ENCODE peak calls at places on chromosome 7, in four cellular contexts. One of them, this sample, is unnamed.

GRCh38 chr7:112481833-112482669 is 1.3 kb downstream of the LSMEM1 start:
- DNase-seq in H9: peak
- DNase-seq in adipocyte: peak
- DNase-seq in neuronal stem cell: no peak
- DNase-seq in this sample: peak

GRCh38 chr7:157502701-157503111 is 165.9 kb downstream of the DNAJB6 start:
- DNase-seq in H9: peak
- DNase-seq in adipocyte: no peak
- DNase-seq in neuronal stem cell: no peak
- DNase-seq in this sample: no peak

GRCh38 chr7:42726066-42726785 is 185.6 kb downstream of the C7orf25 start:
- DNase-seq in H9: no peak
- DNase-seq in adipocyte: no peak
- DNase-seq in neuronal stem cell: no peak
- DNase-seq in this sample: no peak

GRCh38 chr7:40717242-40717641 is 582.4 kb downstream of the SUGCT start:
- DNase-seq in H9: peak
- DNase-seq in adipocyte: no peak
- DNase-seq in neuronal stem cell: peak
- DNase-seq in this sample: peak

GRCh38 chr7:150909192-150909591 is 56.9 kb downstream of the AOC1 start:
- DNase-seq in H9: no peak
- DNase-seq in adipocyte: no peak
- DNase-seq in neuronal stem cell: no peak
- DNase-seq in this sample: no peak

GRCh38 chr7:114934074-114934473 is 12.2 kb downstream of the MDFIC start:
- DNase-seq in H9: no peak
- DNase-seq in adipocyte: no peak
- DNase-seq in neuronal stem cell: no peak
- DNase-seq in this sample: no peak

GRCh38 chr7:45088821-45089313 is at the start of gene NACAD:
- DNase-seq in H9: no peak
- DNase-seq in adipocyte: peak
- DNase-seq in neuronal stem cell: no peak
- DNase-seq in this sample: peak

GRCh38 chr7:28419717-28420116 is 7.4 kb downstream of the CREB5 start:
- DNase-seq in H9: no peak
- DNase-seq in adipocyte: peak
- DNase-seq in neuronal stem cell: no peak
- DNase-seq in this sample: no peak

GRCh38 chr7:44150466-44150832 is 9.3 kb upstream of the MYL7 start:
- DNase-seq in H9: no peak
- DNase-seq in adipocyte: peak
- DNase-seq in neuronal stem cell: no peak
- DNase-seq in this sample: no peak

GRCh38 chr7:110502893-110503465 is 587.9 kb upstream of the LRRN3 start:
- DNase-seq in H9: no peak
- DNase-seq in adipocyte: peak
- DNase-seq in neuronal stem cell: no peak
- DNase-seq in this sample: no peak

GRCh38 chr7:130358471-130358870 is 13.9 kb downstream of the CPA5 start:
- DNase-seq in H9: no peak
- DNase-seq in adipocyte: no peak
- DNase-seq in neuronal stem cell: no peak
- DNase-seq in this sample: no peak

GRCh38 chr7:50761722-50762121 is 21.0 kb downstream of the GRB10 start:
- DNase-seq in H9: no peak
- DNase-seq in adipocyte: no peak
- DNase-seq in neuronal stem cell: no peak
- DNase-seq in this sample: no peak

GRCh38 chr7:130900471-130901076 is 166.6 kb upstream of the KLF14 start:
- DNase-seq in H9: no peak
- DNase-seq in adipocyte: no peak
- DNase-seq in neuronal stem cell: no peak
- DNase-seq in this sample: no peak

GRCh38 chr7:132193898-132194297 is 382.4 kb downstream of the PLXNA4 start:
- DNase-seq in H9: no peak
- DNase-seq in adipocyte: no peak
- DNase-seq in neuronal stem cell: no peak
- DNase-seq in this sample: no peak

GRCh38 chr7:48084727-48085432 is 4.2 kb upstream of the UPP1 start:
- DNase-seq in H9: no peak
- DNase-seq in adipocyte: peak
- DNase-seq in neuronal stem cell: no peak
- DNase-seq in this sample: peak

GRCh38 chr7:100433592-100434296 is 2.6 kb downstream of the PPP1R35 start:
- DNase-seq in H9: no peak
- DNase-seq in adipocyte: no peak
- DNase-seq in neuronal stem cell: no peak
- DNase-seq in this sample: no peak

GRCh38 chr7:30068117-30068516 is 39.9 kb downstream of the PLEKHA8 start:
- DNase-seq in H9: no peak
- DNase-seq in adipocyte: peak
- DNase-seq in neuronal stem cell: no peak
- DNase-seq in this sample: peak

GRCh38 chr7:132075573-132075972 is 500.7 kb downstream of the PLXNA4 start:
- DNase-seq in H9: peak
- DNase-seq in adipocyte: no peak
- DNase-seq in neuronal stem cell: no peak
- DNase-seq in this sample: no peak

GRCh38 chr7:46360811-46361210 is 439.7 kb upstream of the IGFBP3 start:
- DNase-seq in H9: no peak
- DNase-seq in adipocyte: no peak
- DNase-seq in neuronal stem cell: no peak
- DNase-seq in this sample: no peak

GRCh38 chr7:78953726-78954363 is 499.6 kb downstream of the MAGI2 start:
- DNase-seq in H9: no peak
- DNase-seq in adipocyte: peak
- DNase-seq in neuronal stem cell: no peak
- DNase-seq in this sample: no peak

GRCh38 chr7:80082214-80082613 is 52.4 kb upstream of the GNAI1 start:
- DNase-seq in H9: no peak
- DNase-seq in adipocyte: no peak
- DNase-seq in neuronal stem cell: no peak
- DNase-seq in this sample: no peak

GRCh38 chr7:33651998-33652397 is 253.3 kb upstream of the BMPER start:
- DNase-seq in H9: no peak
- DNase-seq in adipocyte: no peak
- DNase-seq in neuronal stem cell: no peak
- DNase-seq in this sample: peak

GRCh38 chr7:135721198-135721820 is 6.7 kb downstream of the SLC13A4 start:
- DNase-seq in H9: no peak
- DNase-seq in adipocyte: no peak
- DNase-seq in neuronal stem cell: no peak
- DNase-seq in this sample: no peak

GRCh38 chr7:12889391-12889790 is 202.0 kb downstream of the ARL4A start:
- DNase-seq in H9: no peak
- DNase-seq in adipocyte: peak
- DNase-seq in neuronal stem cell: no peak
- DNase-seq in this sample: no peak

GRCh38 chr7:75951506-75951905 is 36.6 kb downstream of the POR start:
- DNase-seq in H9: no peak
- DNase-seq in adipocyte: peak
- DNase-seq in neuronal stem cell: no peak
- DNase-seq in this sample: no peak

GRCh38 chr7:75889826-75890225 is 11.0 kb downstream of the RHBDD2 start:
- DNase-seq in H9: no peak
- DNase-seq in adipocyte: no peak
- DNase-seq in neuronal stem cell: no peak
- DNase-seq in this sample: no peak

GRCh38 chr7:66167773-66168367 is 37.3 kb upstream of the TPST1 start:
- DNase-seq in H9: no peak
- DNase-seq in adipocyte: peak
- DNase-seq in neuronal stem cell: no peak
- DNase-seq in this sample: no peak

GRCh38 chr7:56105508-56105907 is 768 bp downstream of the CHCHD2 start:
- DNase-seq in H9: no peak
- DNase-seq in adipocyte: peak
- DNase-seq in neuronal stem cell: no peak
- DNase-seq in this sample: peak

GRCh38 chr7:50791921-50792341 is 9.2 kb upstream of the GRB10 start:
- DNase-seq in H9: no peak
- DNase-seq in adipocyte: peak
- DNase-seq in neuronal stem cell: no peak
- DNase-seq in this sample: peak

GRCh38 chr7:74332373-74333176 is 43.4 kb downstream of the CLIP2 start:
- DNase-seq in H9: no peak
- DNase-seq in adipocyte: no peak
- DNase-seq in neuronal stem cell: no peak
- DNase-seq in this sample: no peak

GRCh38 chr7:24828871-24829661 is 71.8 kb upstream of the GSDME start:
- DNase-seq in H9: no peak
- DNase-seq in adipocyte: peak
- DNase-seq in neuronal stem cell: no peak
- DNase-seq in this sample: peak

GRCh38 chr7:35909870-35910357 is 109.1 kb downstream of the SEPTIN7 start:
- DNase-seq in H9: no peak
- DNase-seq in adipocyte: no peak
- DNase-seq in neuronal stem cell: no peak
- DNase-seq in this sample: no peak

GRCh38 chr7:96591159-96591899 is 118.3 kb downstream of the SEM1 start:
- DNase-seq in H9: no peak
- DNase-seq in adipocyte: no peak
- DNase-seq in neuronal stem cell: no peak
- DNase-seq in this sample: no peak

GRCh38 chr7:97167749-97168148 is 50.3 kb downstream of the SDHAF3 start:
- DNase-seq in H9: no peak
- DNase-seq in adipocyte: no peak
- DNase-seq in neuronal stem cell: no peak
- DNase-seq in this sample: no peak

GRCh38 chr7:479115-479947 is 40.3 kb downstream of the PDGFA start:
- DNase-seq in H9: no peak
- DNase-seq in adipocyte: no peak
- DNase-seq in neuronal stem cell: no peak
- DNase-seq in this sample: no peak

DNA sequence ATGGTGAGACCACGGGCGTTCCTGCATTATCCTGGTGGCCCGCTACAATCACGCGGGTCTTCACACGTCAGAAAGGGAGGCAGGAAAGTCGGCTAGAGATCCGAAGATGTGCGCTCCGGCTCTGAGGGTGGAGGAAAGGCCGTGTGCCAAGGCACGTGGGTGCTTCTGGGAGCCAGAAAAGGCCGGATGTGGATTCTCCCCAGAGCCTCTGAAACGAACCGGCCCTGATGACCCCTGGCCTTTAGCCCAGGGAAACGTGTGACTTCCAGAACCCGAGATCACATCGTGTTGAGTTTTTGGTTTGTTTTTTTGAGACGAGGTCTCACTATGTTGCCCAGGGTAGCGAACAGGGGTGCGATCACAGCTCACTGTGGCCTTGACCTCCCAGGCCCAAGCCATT is 244.2 kb downstream of the ELFN1 start:
- DNase-seq in H9: no peak
- DNase-seq in adipocyte: no peak
- DNase-seq in neuronal stem cell: no peak
- DNase-seq in this sample: no peak
- H3K9ac ChIP-seq in H9: no peak
- H3K9ac ChIP-seq in adipocyte: peak
- H3K9ac ChIP-seq in neuronal stem cell: peak
- H3K9ac ChIP-seq in this sample: no peak

GRCh38 chr7:19080076-19080475 is 37.4 kb downstream of the TWIST1 start:
- DNase-seq in H9: no peak
- DNase-seq in adipocyte: no peak
- DNase-seq in neuronal stem cell: no peak
- DNase-seq in this sample: peak
- H3K9ac ChIP-seq in H9: no peak
- H3K9ac ChIP-seq in adipocyte: no peak
- H3K9ac ChIP-seq in neuronal stem cell: no peak
- H3K9ac ChIP-seq in this sample: no peak

GRCh38 chr7:133739817-133740216 is 387.3 kb upstream of the LRGUK start:
- DNase-seq in H9: no peak
- DNase-seq in adipocyte: no peak
- DNase-seq in neuronal stem cell: no peak
- DNase-seq in this sample: no peak
- H3K9ac ChIP-seq in H9: no peak
- H3K9ac ChIP-seq in adipocyte: no peak
- H3K9ac ChIP-seq in neuronal stem cell: no peak
- H3K9ac ChIP-seq in this sample: no peak

GRCh38 chr7:22433710-22434460 is 66.1 kb downstream of the STEAP1B start:
- DNase-seq in H9: peak
- DNase-seq in adipocyte: no peak
- DNase-seq in neuronal stem cell: no peak
- DNase-seq in this sample: peak
- H3K9ac ChIP-seq in H9: no peak
- H3K9ac ChIP-seq in adipocyte: no peak
- H3K9ac ChIP-seq in neuronal stem cell: no peak
- H3K9ac ChIP-seq in this sample: no peak

GRCh38 chr7:77415822-77416620 is at the start of gene GSAP:
- DNase-seq in H9: peak
- DNase-seq in adipocyte: peak
- DNase-seq in neuronal stem cell: peak
- DNase-seq in this sample: peak

GRCh38 chr7:77417801-77418200 is 1.7 kb upstream of the GSAP start:
- DNase-seq in H9: no peak
- DNase-seq in adipocyte: no peak
- DNase-seq in neuronal stem cell: no peak
- DNase-seq in this sample: no peak

GRCh38 chr7:77419102-77419501 is 3.0 kb upstream of the GSAP start:
- DNase-seq in H9: no peak
- DNase-seq in adipocyte: no peak
- DNase-seq in neuronal stem cell: no peak
- DNase-seq in this sample: no peak

GRCh38 chr7:77415474-77415821 is 701 bp downstream of the GSAP start:
- DNase-seq in H9: no peak
- DNase-seq in adipocyte: no peak
- DNase-seq in neuronal stem cell: no peak
- DNase-seq in this sample: no peak

DNA sequence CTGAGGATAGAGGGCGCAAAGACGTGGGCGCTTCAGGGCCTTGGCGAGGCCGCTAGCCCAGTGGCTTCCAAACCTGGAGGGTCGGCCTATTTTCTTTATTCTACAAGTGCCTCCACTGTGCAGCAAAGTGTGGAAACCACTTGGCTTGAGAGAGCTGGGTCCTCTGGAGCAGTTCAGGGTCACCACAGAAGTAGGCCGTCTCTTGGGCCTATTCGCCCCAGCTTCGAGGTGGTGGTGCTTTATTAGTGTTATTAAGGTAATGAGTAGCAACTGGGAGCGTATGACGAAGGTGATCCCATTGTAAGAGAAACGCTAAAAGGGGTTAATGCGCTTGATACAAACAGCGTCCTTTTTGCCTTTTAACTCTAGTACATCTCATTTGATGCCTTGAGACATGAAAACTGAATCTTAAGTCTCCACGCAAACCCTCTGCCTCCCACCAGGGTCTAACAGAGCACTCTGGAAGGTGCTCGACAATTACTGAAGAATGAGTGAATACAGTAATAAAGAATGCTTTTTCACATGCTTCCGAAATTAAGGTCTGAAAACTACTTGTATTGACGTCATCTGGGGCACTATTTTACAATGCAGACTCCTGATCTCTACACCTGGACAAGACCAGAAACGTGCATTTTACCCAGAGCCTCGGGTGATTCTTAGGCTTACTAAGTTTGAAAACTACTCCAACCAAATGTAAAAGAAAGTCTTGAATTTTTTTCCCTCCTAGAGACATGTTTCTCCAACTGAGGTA is 647 bp upstream of the GSAP start:
- DNase-seq in H9: no peak
- DNase-seq in adipocyte: no peak
- DNase-seq in neuronal stem cell: no peak
- DNase-seq in this sample: peak
- H3K9ac ChIP-seq in H9: no peak
- H3K9ac ChIP-seq in adipocyte: peak
- H3K9ac ChIP-seq in neuronal stem cell: no peak
- H3K9ac ChIP-seq in this sample: peak

GRCh38 chr7:21146642-21147423 is 281.1 kb upstream of the SP4 start:
- DNase-seq in H9: peak
- DNase-seq in adipocyte: no peak
- DNase-seq in neuronal stem cell: no peak
- DNase-seq in this sample: peak
- H3K9ac ChIP-seq in H9: no peak
- H3K9ac ChIP-seq in adipocyte: no peak
- H3K9ac ChIP-seq in neuronal stem cell: no peak
- H3K9ac ChIP-seq in this sample: no peak